ENCODE peak calls at places on chromosomes 3 and 15, in five cellular contexts. One of them, this sample, is unnamed.

GRCh38 chr3:189276481-189277190 is 104.9 kb downstream of the TPRG1 start:
- DNase-seq in CD8-positive, alpha-beta T cell: no peak
- DNase-seq in right lobe of liver: no peak
- DNase-seq in IMR-90: peak; percentile 28
- DNase-seq in ascending aorta: no peak
- DNase-seq in this sample: peak; percentile 83

GRCh38 chr3:77038468-77038927 is 1.4 kb upstream of the ROBO2 start:
- DNase-seq in CD8-positive, alpha-beta T cell: no peak
- DNase-seq in IMR-90: peak; percentile 85
- DNase-seq in ascending aorta: peak; percentile 82
- DNase-seq in right lobe of liver: peak; percentile 60
- DNase-seq in this sample: peak; percentile 75

GRCh38 chr15:77824361-77824985 is 191.8 kb upstream of the LINGO1 start:
- DNase-seq in right lobe of liver: no peak
- DNase-seq in IMR-90: no peak
- DNase-seq in ascending aorta: no peak
- DNase-seq in CD8-positive, alpha-beta T cell: no peak
- DNase-seq in this sample: no peak

GRCh38 chr3:184981071-184981470 is 169.1 kb downstream of the VPS8 start:
- DNase-seq in IMR-90: no peak
- DNase-seq in right lobe of liver: peak; percentile 75
- DNase-seq in ascending aorta: no peak
- DNase-seq in CD8-positive, alpha-beta T cell: no peak
- DNase-seq in this sample: no peak

GRCh38 chr3:58462829-58463180 is 29.1 kb upstream of the KCTD6 start:
- DNase-seq in ascending aorta: no peak
- DNase-seq in IMR-90: no peak
- DNase-seq in CD8-positive, alpha-beta T cell: no peak
- DNase-seq in right lobe of liver: no peak
- DNase-seq in this sample: no peak

GRCh38 chr15:41116872-41117242 is 777 bp upstream of the INO80 start:
- DNase-seq in right lobe of liver: no peak
- DNase-seq in IMR-90: no peak
- DNase-seq in ascending aorta: no peak
- DNase-seq in CD8-positive, alpha-beta T cell: no peak
- DNase-seq in this sample: no peak

GRCh38 chr3:177263615-177264365 is 66.5 kb upstream of the TBL1XR1 start:
- DNase-seq in ascending aorta: no peak
- DNase-seq in right lobe of liver: no peak
- DNase-seq in CD8-positive, alpha-beta T cell: no peak
- DNase-seq in IMR-90: peak; percentile 54
- DNase-seq in this sample: peak; percentile 53

GRCh38 chr3:120448707-120449650 is 1.8 kb downstream of the FSTL1 start:
- DNase-seq in CD8-positive, alpha-beta T cell: no peak
- DNase-seq in right lobe of liver: no peak
- DNase-seq in ascending aorta: peak; percentile 81
- DNase-seq in IMR-90: peak; percentile 83
- DNase-seq in this sample: peak; percentile 87

GRCh38 chr3:170594528-170594927 is 8.7 kb upstream of the SLC7A14 start:
- DNase-seq in CD8-positive, alpha-beta T cell: no peak
- DNase-seq in ascending aorta: no peak
- DNase-seq in right lobe of liver: no peak
- DNase-seq in IMR-90: no peak
- DNase-seq in this sample: no peak

GRCh38 chr15:74278269-74278668 is 42.1 kb downstream of the CCDC33 start:
- DNase-seq in IMR-90: no peak
- DNase-seq in right lobe of liver: no peak
- DNase-seq in CD8-positive, alpha-beta T cell: no peak
- DNase-seq in ascending aorta: no peak
- DNase-seq in this sample: no peak

GRCh38 chr3:64805980-64806379 is 118.2 kb upstream of the ADAMTS9 start:
- DNase-seq in CD8-positive, alpha-beta T cell: no peak
- DNase-seq in IMR-90: no peak
- DNase-seq in right lobe of liver: no peak
- DNase-seq in ascending aorta: no peak
- DNase-seq in this sample: no peak

GRCh38 chr3:14554715-14555114 is 14.6 kb upstream of the GRIP2 start:
- DNase-seq in right lobe of liver: no peak
- DNase-seq in ascending aorta: no peak
- DNase-seq in CD8-positive, alpha-beta T cell: no peak
- DNase-seq in IMR-90: no peak
- DNase-seq in this sample: no peak

GRCh38 chr15:99113547-99114271 is 8.8 kb downstream of the SYNM start:
- DNase-seq in ascending aorta: peak; percentile 52
- DNase-seq in right lobe of liver: no peak
- DNase-seq in CD8-positive, alpha-beta T cell: no peak
- DNase-seq in IMR-90: no peak
- DNase-seq in this sample: no peak

GRCh38 chr15:42919308-42919707 is 1.3 kb downstream of the TTBK2 start:
- DNase-seq in CD8-positive, alpha-beta T cell: no peak
- DNase-seq in IMR-90: peak; percentile 6
- DNase-seq in right lobe of liver: no peak
- DNase-seq in ascending aorta: no peak
- DNase-seq in this sample: peak; percentile 30

GRCh38 chr3:126927846-126928245 is 55.1 kb upstream of the PLXNA1 start:
- DNase-seq in ascending aorta: peak; percentile 53
- DNase-seq in CD8-positive, alpha-beta T cell: no peak
- DNase-seq in IMR-90: no peak
- DNase-seq in right lobe of liver: no peak
- DNase-seq in this sample: no peak

GRCh38 chr15:31235298-31236183 is 91.1 kb upstream of the KLF13 start:
- DNase-seq in IMR-90: no peak
- DNase-seq in right lobe of liver: peak; percentile 89
- DNase-seq in ascending aorta: no peak
- DNase-seq in CD8-positive, alpha-beta T cell: no peak
- DNase-seq in this sample: peak; percentile 75

GRCh38 chr15:44489464-44489863 is 47.5 kb upstream of the EIF3J start:
- DNase-seq in IMR-90: peak; percentile 94
- DNase-seq in ascending aorta: no peak
- DNase-seq in CD8-positive, alpha-beta T cell: no peak
- DNase-seq in right lobe of liver: no peak
- DNase-seq in this sample: peak; percentile 76

GRCh38 chr3:183641875-183642274 is 6.5 kb downstream of the KLHL24 start:
- DNase-seq in IMR-90: no peak
- DNase-seq in CD8-positive, alpha-beta T cell: no peak
- DNase-seq in right lobe of liver: no peak
- DNase-seq in ascending aorta: no peak
- DNase-seq in this sample: no peak

GRCh38 chr3:59006791-59007517 is 42.9 kb downstream of the CFAP20DC start:
- DNase-seq in right lobe of liver: no peak
- DNase-seq in CD8-positive, alpha-beta T cell: no peak
- DNase-seq in IMR-90: peak; percentile 76
- DNase-seq in ascending aorta: no peak
- DNase-seq in this sample: peak; percentile 76

GRCh38 chr3:116020495-116020894 is 397.2 kb downstream of the GAP43 start:
- DNase-seq in right lobe of liver: no peak
- DNase-seq in IMR-90: no peak
- DNase-seq in CD8-positive, alpha-beta T cell: no peak
- DNase-seq in ascending aorta: no peak
- DNase-seq in this sample: no peak

GRCh38 chr15:66646308-66646707 is 55.7 kb upstream of the SMAD6 start:
- DNase-seq in IMR-90: no peak
- DNase-seq in right lobe of liver: no peak
- DNase-seq in CD8-positive, alpha-beta T cell: no peak
- DNase-seq in ascending aorta: peak; percentile 76
- DNase-seq in this sample: peak; percentile 72

GRCh38 chr3:94083261-94083660 is 20.4 kb downstream of the NSUN3 start:
- DNase-seq in ascending aorta: no peak
- DNase-seq in IMR-90: no peak
- DNase-seq in CD8-positive, alpha-beta T cell: no peak
- DNase-seq in right lobe of liver: no peak
- DNase-seq in this sample: no peak

GRCh38 chr15:67745059-67745993 is 80.0 kb upstream of the SKOR1 start:
- DNase-seq in IMR-90: peak; percentile 45
- DNase-seq in CD8-positive, alpha-beta T cell: no peak
- DNase-seq in ascending aorta: no peak
- DNase-seq in right lobe of liver: no peak
- DNase-seq in this sample: peak; percentile 54

GRCh38 chr3:134039161-134039862 is 9.6 kb upstream of the SLCO2A1 start:
- DNase-seq in ascending aorta: no peak
- DNase-seq in right lobe of liver: no peak
- DNase-seq in CD8-positive, alpha-beta T cell: no peak
- DNase-seq in IMR-90: no peak
- DNase-seq in this sample: no peak

GRCh38 chr3:124078978-124079911 is 87.3 kb upstream of the ROPN1 start:
- DNase-seq in right lobe of liver: no peak
- DNase-seq in IMR-90: peak; percentile 50
- DNase-seq in ascending aorta: no peak
- DNase-seq in CD8-positive, alpha-beta T cell: no peak
- DNase-seq in this sample: peak; percentile 59

GRCh38 chr3:167188592-167188991 is 191.5 kb downstream of the ZBBX start:
- DNase-seq in IMR-90: no peak
- DNase-seq in CD8-positive, alpha-beta T cell: no peak
- DNase-seq in right lobe of liver: no peak
- DNase-seq in ascending aorta: no peak
- DNase-seq in this sample: no peak

GRCh38 chr3:167187211-167187610 is 192.9 kb downstream of the ZBBX start:
- DNase-seq in right lobe of liver: no peak
- DNase-seq in ascending aorta: no peak
- DNase-seq in CD8-positive, alpha-beta T cell: no peak
- DNase-seq in IMR-90: no peak
- DNase-seq in this sample: no peak

GRCh38 chr3:167184511-167184910 is 195.6 kb downstream of the ZBBX start:
- DNase-seq in ascending aorta: no peak
- DNase-seq in IMR-90: no peak
- DNase-seq in CD8-positive, alpha-beta T cell: no peak
- DNase-seq in right lobe of liver: no peak
- DNase-seq in this sample: no peak
- TF ChIP-seq CTCF in ascending aorta: no peak
- TF ChIP-seq CTCF in IMR-90: no peak
- TF ChIP-seq CTCF in CD8-positive, alpha-beta T cell: no peak
- TF ChIP-seq CTCF in right lobe of liver: no peak
- TF ChIP-seq CTCF in this sample: no peak

DNA sequence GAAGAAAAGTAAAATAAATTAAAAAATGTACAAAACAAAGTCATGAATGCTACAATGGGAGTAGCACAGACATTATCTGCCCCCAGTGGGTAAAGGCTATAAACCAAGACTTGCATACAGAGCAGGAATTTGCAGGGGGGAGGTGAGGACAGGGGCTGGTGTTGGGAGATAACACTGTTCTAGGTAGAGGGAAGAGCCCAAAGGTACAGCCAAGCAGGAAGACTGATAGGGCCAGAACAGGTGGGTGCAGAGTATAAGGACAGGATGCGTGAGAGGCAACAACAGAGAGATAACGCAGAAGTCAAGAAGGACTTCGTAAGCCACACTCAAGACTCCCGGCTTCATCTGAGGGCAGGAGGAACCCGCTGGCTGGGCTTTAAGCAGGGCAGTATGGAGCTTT is 146.5 kb downstream of the CTNNB1 start:
- DNase-seq in right lobe of liver: no peak
- DNase-seq in IMR-90: no peak
- DNase-seq in ascending aorta: no peak
- DNase-seq in CD8-positive, alpha-beta T cell: no peak
- DNase-seq in this sample: no peak
- H3K4me3 ChIP-seq in right lobe of liver: no peak overlapping the region
- H3K4me3 ChIP-seq in IMR-90: no peak overlapping the region
- H3K4me3 ChIP-seq in ascending aorta: no peak overlapping the region
- H3K4me3 ChIP-seq in CD8-positive, alpha-beta T cell: no peak overlapping the region
- H3K4me3 ChIP-seq in this sample: no peak overlapping the region

DNA sequence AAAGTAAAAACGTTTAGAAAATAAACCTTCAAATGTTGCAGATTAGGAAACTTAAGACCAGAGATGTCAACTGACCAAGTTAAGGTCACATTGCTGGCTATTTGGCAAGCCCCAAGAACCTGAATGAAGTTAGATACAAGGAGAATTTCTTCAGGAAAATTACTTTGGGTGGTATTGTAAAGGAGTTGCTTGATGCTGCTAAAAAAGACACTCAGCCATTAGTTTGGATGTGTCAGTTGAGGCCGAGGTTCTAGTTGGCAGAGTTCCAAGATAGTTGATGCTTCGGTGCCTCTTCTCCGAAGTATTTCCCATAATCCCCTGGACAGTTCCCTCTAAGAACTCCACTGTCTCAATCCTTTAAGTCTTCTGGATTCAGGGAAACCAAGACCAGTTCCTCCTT is 24.3 kb downstream of the SIAH2 start:
- DNase-seq in CD8-positive, alpha-beta T cell: no peak
- DNase-seq in IMR-90: no peak
- DNase-seq in right lobe of liver: no peak
- DNase-seq in ascending aorta: no peak
- DNase-seq in this sample: no peak
- TF ChIP-seq CTCF in CD8-positive, alpha-beta T cell: no peak
- TF ChIP-seq CTCF in IMR-90: no peak
- TF ChIP-seq CTCF in right lobe of liver: no peak
- TF ChIP-seq CTCF in ascending aorta: no peak
- TF ChIP-seq CTCF in this sample: no peak

DNA sequence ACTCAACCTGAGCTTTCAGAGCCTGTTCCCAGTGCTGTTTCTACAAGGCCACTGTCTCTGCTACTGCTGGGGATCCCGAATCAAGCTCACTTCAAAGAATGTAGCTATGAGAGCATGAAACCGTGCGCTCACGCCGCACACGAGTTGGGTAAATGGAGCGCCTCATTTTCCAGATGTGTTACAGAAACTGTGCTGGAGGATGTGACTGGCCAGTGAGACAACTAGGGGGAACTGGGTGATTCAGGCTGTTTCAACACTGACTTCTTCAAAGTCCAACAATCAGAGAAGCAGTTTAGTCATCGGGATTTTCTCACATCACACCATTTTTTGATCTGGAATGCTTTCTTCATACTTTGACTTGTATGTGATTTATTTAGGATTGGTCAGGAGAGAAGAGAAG is 3.5 kb downstream of the ZNF710 start:
- DNase-seq in ascending aorta: peak; percentile 76
- DNase-seq in IMR-90: peak; percentile 99
- DNase-seq in right lobe of liver: peak; percentile 58
- DNase-seq in CD8-positive, alpha-beta T cell: no peak
- DNase-seq in this sample: peak; percentile 96
- H3K4me3 ChIP-seq in ascending aorta: no peak overlapping the region
- H3K4me3 ChIP-seq in IMR-90: peak overlapping the region; percentile 5
- H3K4me3 ChIP-seq in right lobe of liver: no peak overlapping the region
- H3K4me3 ChIP-seq in CD8-positive, alpha-beta T cell: no peak overlapping the region
- H3K4me3 ChIP-seq in this sample: peak overlapping the region; percentile 46

GRCh38 chr3:50532062-50532705 is 28.8 kb upstream of the CACNA2D2 start:
- DNase-seq in ascending aorta: no peak
- DNase-seq in right lobe of liver: no peak
- DNase-seq in CD8-positive, alpha-beta T cell: no peak
- DNase-seq in IMR-90: no peak
- DNase-seq in this sample: no peak
- TF ChIP-seq CTCF in ascending aorta: no peak
- TF ChIP-seq CTCF in right lobe of liver: no peak
- TF ChIP-seq CTCF in CD8-positive, alpha-beta T cell: no peak
- TF ChIP-seq CTCF in IMR-90: no peak
- TF ChIP-seq CTCF in this sample: peak; percentile 10

DNA sequence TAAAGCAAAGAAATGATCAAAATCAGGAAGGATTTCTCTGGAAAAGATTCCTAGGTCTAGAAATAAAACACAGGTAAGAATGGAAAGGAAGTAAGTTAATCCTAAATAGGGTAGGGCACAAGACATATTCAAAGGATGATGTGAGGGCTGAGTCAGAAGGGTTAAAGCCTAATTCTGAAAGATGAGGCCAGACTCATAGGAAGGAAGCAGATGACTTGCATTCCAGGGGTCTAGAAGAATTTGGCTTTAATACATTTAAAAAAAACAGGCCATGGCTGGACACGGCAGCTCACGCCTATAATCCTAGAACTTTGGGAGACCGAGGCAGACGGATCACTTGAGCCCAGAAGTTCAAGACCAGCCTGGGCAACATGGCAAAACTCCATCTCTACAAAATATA is 3.2 kb downstream of the SSR3 start:
- DNase-seq in ascending aorta: no peak
- DNase-seq in right lobe of liver: no peak
- DNase-seq in CD8-positive, alpha-beta T cell: no peak
- DNase-seq in IMR-90: peak; percentile 89
- DNase-seq in this sample: peak; percentile 83
- H3K4me3 ChIP-seq in ascending aorta: no peak overlapping the region
- H3K4me3 ChIP-seq in right lobe of liver: no peak overlapping the region
- H3K4me3 ChIP-seq in CD8-positive, alpha-beta T cell: no peak overlapping the region
- H3K4me3 ChIP-seq in IMR-90: no peak overlapping the region
- H3K4me3 ChIP-seq in this sample: peak overlapping the region; percentile 3

This sample was measured in fibroblast of the aortic adventitia.